ENCODE peak calls at places on chromosomes 2 and 18, in six cellular contexts. I is MM.1S, B is OCI-LY7, R is iPS DF 6.9, E is cardiac muscle cell, Y is gastrocnemius medialis. S is an unnamed sample. For H3K36me3, the result is how much of the 10 kb centered on the place peaks cover.

GRCh38 chr2:162967137-162967536 is 128.6 kb upstream of the KCNH7 start:
- DNase-seq in I (no peak), B (no peak), R (no peak), E (peak), Y (no peak), S (no peak)

GRCh38 chr2:20594957-20595356 is 55.9 kb downstream of the HS1BP3 start:
- DNase-seq in I (no peak), B (no peak), R (no peak), E (no peak), Y (no peak), S (no peak)

GRCh38 chr18:58088723-58089074 is 44.7 kb downstream of the NEDD4L start:
- DNase-seq in I (no peak), B (no peak), R (no peak), E (no peak), Y (no peak), S (no peak)

GRCh38 chr2:29223257-29223656 is 108.0 kb downstream of the CLIP4 start:
- DNase-seq in I (no peak), B (no peak), R (no peak), E (no peak), Y (peak), S (no peak)

GRCh38 chr18:68509902-68510301 is 205.0 kb downstream of the TMX3 start:
- DNase-seq in I (no peak), B (no peak), R (no peak), E (no peak), Y (no peak), S (no peak)

GRCh38 chr2:121519153-121519552 is 11.5 kb upstream of the RNU4ATAC start:
- DNase-seq in I (no peak), B (no peak), R (no peak), E (no peak), Y (peak), S (no peak)

GRCh38 chr2:221610249-221610648 is 38.1 kb upstream of the EPHA4 start:
- DNase-seq in I (no peak), B (no peak), R (no peak), E (no peak), Y (no peak), S (no peak)

GRCh38 chr2:88754585-88755305 is 63.3 kb downstream of the RPIA start:
- DNase-seq in I (peak), B (peak), R (no peak), E (no peak), Y (no peak), S (no peak)

GRCh38 chr18:53416985-53417384 is 807.5 kb downstream of the MBD2 start:
- DNase-seq in I (no peak), B (no peak), R (no peak), E (no peak), Y (no peak), S (peak)

GRCh38 chr2:216671081-216671411 is 24.3 kb downstream of the IGFBP5 start:
- DNase-seq in I (no peak), B (no peak), R (no peak), E (no peak), Y (no peak), S (no peak)

GRCh38 chr18:35144628-35145027 is 96.2 kb upstream of the ZNF397 start:
- DNase-seq in I (no peak), B (no peak), R (no peak), E (no peak), Y (no peak), S (no peak)

GRCh38 chr2:224268441-224268840 is 133.5 kb downstream of the FAM124B start:
- DNase-seq in I (no peak), B (no peak), R (no peak), E (no peak), Y (no peak), S (no peak)

GRCh38 chr2:136141510-136142154 is 23.7 kb upstream of the CXCR4 start:
- DNase-seq in I (no peak), B (no peak), R (no peak), E (no peak), Y (no peak), S (no peak)

GRCh38 chr18:21656402-21656801 is 44.3 kb downstream of the SNRPD1 start:
- DNase-seq in I (no peak), B (no peak), R (no peak), E (no peak), Y (no peak), S (no peak)

GRCh38 chr2:162242586-162243304 is 500 bp downstream of the FAP start:
- DNase-seq in I (no peak), B (no peak), R (no peak), E (no peak), Y (no peak), S (no peak)

GRCh38 chr18:55513199-55513598 is 74.8 kb downstream of the TCF4 start:
- DNase-seq in I (no peak), B (no peak), R (no peak), E (no peak), Y (no peak), S (no peak)

GRCh38 chr2:120708944-120709607 is 26.6 kb upstream of the GLI2 start:
- DNase-seq in I (no peak), B (no peak), R (no peak), E (no peak), Y (no peak), S (no peak)

GRCh38 chr18:48589797-48590519 is 51.1 kb downstream of the CTIF start:
- DNase-seq in I (no peak), B (no peak), R (no peak), E (no peak), Y (peak), S (peak)

GRCh38 chr2:96687266-96687665 is 44.7 kb downstream of the FER1L5 start:
- DNase-seq in I (no peak), B (no peak), R (no peak), E (no peak), Y (no peak), S (no peak)

GRCh38 chr2:232873909-232874641 is 4.0 kb downstream of the SNORC start:
- DNase-seq in I (no peak), B (no peak), R (no peak), E (no peak), Y (no peak), S (no peak)

GRCh38 chr2:237870126-237870525 is 10.7 kb downstream of the RAMP1 start:
- DNase-seq in I (no peak), B (no peak), R (no peak), E (no peak), Y (no peak), S (no peak)

GRCh38 chr2:223993634-223994232 is 36.5 kb downstream of the MRPL44 start:
- DNase-seq in I (peak), B (peak), R (peak), E (peak), Y (peak), S (peak)

GRCh38 chr2:190714958-190715357 is 66.1 kb downstream of the NAB1 start:
- DNase-seq in I (no peak), B (no peak), R (no peak), E (no peak), Y (no peak), S (no peak)

GRCh38 chr2:239160226-239161143 is 240.3 kb downstream of the HDAC4 start:
- DNase-seq in I (no peak), B (no peak), R (no peak), E (no peak), Y (peak), S (no peak)

GRCh38 chr2:51103205-51103604 is 71.3 kb upstream of the NRXN1 start:
- DNase-seq in I (no peak), B (no peak), R (no peak), E (peak), Y (no peak), S (peak)

GRCh38 chr2:231342111-231342711 is 53.3 kb upstream of the B3GNT7 start:
- DNase-seq in I (no peak), B (no peak), R (no peak), E (no peak), Y (no peak), S (no peak)

GRCh38 chr18:28408528-28408927 is 231.6 kb upstream of the CDH2 start:
- DNase-seq in I (no peak), B (no peak), R (no peak), E (no peak), Y (no peak), S (no peak)

GRCh38 chr2:186726938-186727337 is 33.1 kb downstream of the FAM171B start:
- DNase-seq in I (no peak), B (no peak), R (no peak), E (no peak), Y (no peak), S (no peak)

GRCh38 chr18:23291456-23292205 is 156.3 kb downstream of the CABLES1 start:
- DNase-seq in I (no peak), B (peak), R (no peak), E (no peak), Y (no peak), S (peak)

GRCh38 chr18:48777026-48777736 is 173.6 kb downstream of the SMAD7 start:
- DNase-seq in I (peak), B (peak), R (peak), E (peak), Y (no peak), S (peak)

GRCh38 chr2:227724394-227725039 is at the start of gene SCYGR6:
- DNase-seq in I (no peak), B (no peak), R (no peak), E (no peak), Y (no peak), S (no peak)

GRCh38 chr2:628651-629050 is 48.6 kb downstream of the TMEM18 start:
- DNase-seq in I (no peak), B (no peak), R (no peak), E (no peak), Y (peak), S (peak)

GRCh38 chr18:13315000-13315399 is 96.4 kb downstream of the LDLRAD4 start:
- DNase-seq in I (no peak), B (no peak), R (no peak), E (no peak), Y (no peak), S (no peak)

GRCh38 chr2:39723497-39723896 is 55.6 kb downstream of the THUMPD2 start:
- DNase-seq in I (no peak), B (no peak), R (no peak), E (no peak), Y (no peak), S (no peak)

GRCh38 chr18:11047156-11047555 is 102.2 kb downstream of the PIEZO2 start:
- DNase-seq in I (no peak), B (no peak), R (no peak), E (no peak), Y (no peak), S (no peak)

GRCh38 chr18:58087928-58088722 is 44.1 kb downstream of the NEDD4L start:
- DNase-seq in I (no peak), B (no peak), R (no peak), E (no peak), Y (no peak), S (no peak)

GRCh38 chr2:179936654-179937053 is 70.4 kb downstream of the CWC22 start:
- DNase-seq in I (peak), B (peak), R (peak), E (peak), Y (peak), S (peak)

GRCh38 chr18:37665346-37665745 is 99.7 kb upstream of the CELF4 start:
- DNase-seq in I (no peak), B (no peak), R (no peak), E (no peak), Y (no peak), S (no peak)

GRCh38 chr18:9876867-9877654 is 8.7 kb upstream of the TXNDC2 start:
- DNase-seq in I (peak), B (no peak), R (no peak), E (peak), Y (no peak), S (no peak)

GRCh38 chr18:9878095-9878494 is 7.7 kb upstream of the TXNDC2 start:
- DNase-seq in I (no peak), B (no peak), R (no peak), E (no peak), Y (no peak), S (no peak)

GRCh38 chr18:9878783-9879242 is 7.0 kb upstream of the TXNDC2 start:
- DNase-seq in I (no peak), B (no peak), R (no peak), E (no peak), Y (no peak), S (no peak)

GRCh38 chr18:9876523-9876866 is 9.3 kb upstream of the TXNDC2 start:
- DNase-seq in I (no peak), B (no peak), R (no peak), E (no peak), Y (no peak), S (no peak)

DNA sequence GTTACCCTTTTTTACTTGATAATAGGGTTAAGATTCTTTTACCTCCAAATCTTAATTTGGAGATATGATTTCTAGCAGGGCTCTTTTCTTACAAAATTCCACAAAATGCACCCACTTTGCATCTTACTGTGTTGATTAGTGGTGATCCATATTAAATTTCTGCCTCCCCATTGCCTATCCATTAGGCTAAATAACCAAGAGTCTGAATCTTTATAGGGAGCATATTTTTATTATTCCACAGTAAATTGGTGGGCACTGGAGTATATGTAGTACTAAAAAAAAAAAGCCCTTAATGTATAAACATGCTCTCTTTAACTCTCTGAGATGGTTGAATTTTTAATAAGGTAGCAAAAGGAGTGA is 8.1 kb upstream of the TXNDC2 start:
- DNase-seq in I (no peak), B (no peak), R (no peak), E (no peak), Y (no peak), S (no peak)
- H3K4me3 ChIP-seq in I (peak), B (no peak), R (no peak), E (no peak), Y (no peak), S (no peak)

DNA sequence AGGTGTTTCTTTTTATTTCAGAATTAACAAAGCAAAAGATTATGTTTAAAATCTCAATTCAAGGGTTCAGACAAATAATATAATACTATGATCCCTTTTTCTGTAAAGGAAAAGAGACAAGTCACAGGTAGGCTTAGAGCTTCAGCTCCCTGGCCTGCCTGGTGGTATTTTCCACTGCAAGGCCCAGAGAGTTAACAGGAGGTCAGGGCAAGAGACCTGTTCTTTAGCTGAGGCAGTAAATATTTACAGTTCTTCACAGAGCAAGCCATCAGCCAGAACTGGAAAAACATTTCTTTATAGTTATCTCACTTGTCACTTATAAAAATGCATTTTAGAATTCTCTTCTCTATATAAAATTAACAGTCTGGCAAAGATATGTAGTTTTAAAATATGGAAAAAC is 70.1 kb downstream of the EPG5 start:
- DNase-seq in I (no peak), B (no peak), R (no peak), E (no peak), Y (no peak), S (no peak)
- H3K36me3 ChIP-seq in I (under half), B (under half), R (under half), E (under half), Y (under half), S (half or more)

GRCh38 chr2:86751778-86752177 is 31.7 kb downstream of the RMND5A start:
- DNase-seq in I (no peak), B (no peak), R (no peak), E (no peak), Y (no peak), S (no peak)

GRCh38 chr2:86744152-86744551 is 24.1 kb downstream of the RMND5A start:
- DNase-seq in I (no peak), B (no peak), R (no peak), E (no peak), Y (no peak), S (no peak)

GRCh38 chr2:86750240-86750839 is 30.2 kb downstream of the RMND5A start:
- DNase-seq in I (no peak), B (peak), R (no peak), E (no peak), Y (no peak), S (no peak)

GRCh38 chr2:86746903-86747302 is 26.8 kb downstream of the RMND5A start:
- DNase-seq in I (no peak), B (no peak), R (no peak), E (no peak), Y (no peak), S (no peak)

DNA sequence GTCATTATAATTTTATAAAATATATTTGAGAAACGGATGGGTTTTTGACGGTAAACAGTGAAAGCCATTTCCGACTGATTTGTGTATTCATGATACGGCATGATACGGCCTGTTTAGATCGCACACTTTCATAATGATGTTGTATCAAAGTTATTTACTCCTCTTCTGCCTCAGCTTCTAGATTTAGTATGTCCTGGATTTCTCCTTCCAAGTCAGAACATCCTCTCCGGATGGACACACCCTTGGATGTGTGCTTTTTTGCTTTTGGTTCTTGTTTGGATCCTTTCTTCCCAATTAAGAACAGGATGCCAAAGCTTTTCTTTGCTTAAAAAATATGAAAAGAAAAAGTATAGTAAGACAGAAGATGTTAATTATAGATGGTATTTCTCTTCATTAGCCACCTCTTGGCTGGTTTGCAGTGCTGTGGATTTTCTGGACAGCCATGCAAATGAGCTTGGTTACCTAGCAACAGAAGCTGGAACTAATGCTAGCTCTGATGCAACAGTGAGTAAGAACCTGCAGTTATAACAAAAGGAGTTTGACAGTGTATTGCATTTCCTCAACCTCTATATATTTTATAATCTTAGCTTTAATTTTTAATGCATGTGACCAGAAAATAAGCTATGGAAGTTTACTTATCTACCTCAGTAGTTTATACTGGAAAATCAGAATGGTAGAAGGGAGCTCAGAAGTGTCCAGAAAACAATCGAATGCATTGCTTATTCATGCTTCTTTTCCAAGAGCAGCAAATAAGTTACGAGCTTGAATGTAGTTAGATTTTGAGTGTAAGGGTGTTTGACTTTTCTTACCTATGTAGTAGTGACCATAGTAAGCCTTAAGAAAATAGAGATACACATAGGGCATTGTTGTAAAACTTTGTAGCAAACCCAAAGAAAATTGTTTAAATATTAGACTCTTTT is 27.9 kb downstream of the RMND5A start:
- DNase-seq in I (peak), B (peak), R (no peak), E (no peak), Y (no peak), S (no peak)
- H3K4me3 ChIP-seq in I (no peak), B (no peak), R (no peak), E (no peak), Y (no peak), S (no peak)

GRCh38 chr2:3463914-3464313 is 55.4 kb downstream of the ADI1 start:
- DNase-seq in I (no peak), B (no peak), R (no peak), E (no peak), Y (peak), S (no peak)
- H3K36me3 ChIP-seq in I (under half), B (under half), R (under half), E (under half), Y (under half), S (under half)

S was measured in MG63.